ENCODE peak calls at places on chromosomes 4 and X, in six cellular contexts. One of them, this sample, is unnamed.

GRCh38 chr4:83231620-83232056 is 53.0 kb downstream of the COQ2 start:
- DNase-seq in fibroblast of the aortic adventitia: no peak
- DNase-seq in Jurkat, Clone E6-1: peak
- DNase-seq in lower lobe of right lung: no peak
- DNase-seq in GM12891: no peak
- DNase-seq in activated naive CD4-positive, alpha-beta T cell treated with anti-CD3 and anti-CD28 coated beads, Interleukin-2, amount 10 ng/mL, durations not matched to agents 7 days and 5 days: peak
- DNase-seq in this sample: no peak

GRCh38 chr4:1307951-1308735 is 18.5 kb downstream of the MAEA start:
- DNase-seq in fibroblast of the aortic adventitia: no peak
- DNase-seq in Jurkat, Clone E6-1: no peak
- DNase-seq in lower lobe of right lung: no peak
- DNase-seq in GM12891: no peak
- DNase-seq in activated naive CD4-positive, alpha-beta T cell treated with anti-CD3 and anti-CD28 coated beads, Interleukin-2, amount 10 ng/mL, durations not matched to agents 7 days and 5 days: no peak
- DNase-seq in this sample: no peak

GRCh38 chr4:2843909-2844584 is 403 bp downstream of the ADD1 start:
- DNase-seq in fibroblast of the aortic adventitia: no peak
- DNase-seq in Jurkat, Clone E6-1: no peak
- DNase-seq in lower lobe of right lung: peak
- DNase-seq in GM12891: no peak
- DNase-seq in activated naive CD4-positive, alpha-beta T cell treated with anti-CD3 and anti-CD28 coated beads, Interleukin-2, amount 10 ng/mL, durations not matched to agents 7 days and 5 days: no peak
- DNase-seq in this sample: no peak

GRCh38 chr4:41420576-41420975 is 117.4 kb upstream of the LIMCH1 start:
- DNase-seq in fibroblast of the aortic adventitia: no peak
- DNase-seq in Jurkat, Clone E6-1: no peak
- DNase-seq in lower lobe of right lung: no peak
- DNase-seq in GM12891: no peak
- DNase-seq in activated naive CD4-positive, alpha-beta T cell treated with anti-CD3 and anti-CD28 coated beads, Interleukin-2, amount 10 ng/mL, durations not matched to agents 7 days and 5 days: no peak
- DNase-seq in this sample: no peak

GRCh38 chr4:61204353-61204752 is 4.2 kb downstream of the ADGRL3 start:
- DNase-seq in fibroblast of the aortic adventitia: no peak
- DNase-seq in Jurkat, Clone E6-1: no peak
- DNase-seq in lower lobe of right lung: no peak
- DNase-seq in GM12891: no peak
- DNase-seq in activated naive CD4-positive, alpha-beta T cell treated with anti-CD3 and anti-CD28 coated beads, Interleukin-2, amount 10 ng/mL, durations not matched to agents 7 days and 5 days: no peak
- DNase-seq in this sample: no peak

GRCh38 chrX:83326517-83326916 is 181.6 kb upstream of the POU3F4 start:
- DNase-seq in fibroblast of the aortic adventitia: no peak
- DNase-seq in Jurkat, Clone E6-1: no peak
- DNase-seq in lower lobe of right lung: no peak
- DNase-seq in GM12891: no peak
- DNase-seq in activated naive CD4-positive, alpha-beta T cell treated with anti-CD3 and anti-CD28 coated beads, Interleukin-2, amount 10 ng/mL, durations not matched to agents 7 days and 5 days: no peak
- DNase-seq in this sample: no peak

GRCh38 chr4:164716901-164717300 is 37.0 kb upstream of the SMIM31 start:
- DNase-seq in fibroblast of the aortic adventitia: no peak
- DNase-seq in Jurkat, Clone E6-1: no peak
- DNase-seq in lower lobe of right lung: no peak
- DNase-seq in GM12891: no peak
- DNase-seq in activated naive CD4-positive, alpha-beta T cell treated with anti-CD3 and anti-CD28 coated beads, Interleukin-2, amount 10 ng/mL, durations not matched to agents 7 days and 5 days: no peak
- DNase-seq in this sample: no peak

GRCh38 chrX:42943051-42943450 is 165.1 kb upstream of the PPP1R2C start:
- DNase-seq in fibroblast of the aortic adventitia: no peak
- DNase-seq in Jurkat, Clone E6-1: no peak
- DNase-seq in lower lobe of right lung: no peak
- DNase-seq in GM12891: no peak
- DNase-seq in activated naive CD4-positive, alpha-beta T cell treated with anti-CD3 and anti-CD28 coated beads, Interleukin-2, amount 10 ng/mL, durations not matched to agents 7 days and 5 days: peak
- DNase-seq in this sample: no peak

GRCh38 chr4:24089831-24090531 is 200.1 kb upstream of the PPARGC1A start:
- DNase-seq in fibroblast of the aortic adventitia: no peak
- DNase-seq in Jurkat, Clone E6-1: no peak
- DNase-seq in lower lobe of right lung: no peak
- DNase-seq in GM12891: no peak
- DNase-seq in activated naive CD4-positive, alpha-beta T cell treated with anti-CD3 and anti-CD28 coated beads, Interleukin-2, amount 10 ng/mL, durations not matched to agents 7 days and 5 days: no peak
- DNase-seq in this sample: no peak

GRCh38 chr4:34181891-34182290 is 2062.4 kb downstream of the ARAP2 start:
- DNase-seq in fibroblast of the aortic adventitia: peak
- DNase-seq in Jurkat, Clone E6-1: no peak
- DNase-seq in lower lobe of right lung: no peak
- DNase-seq in GM12891: no peak
- DNase-seq in activated naive CD4-positive, alpha-beta T cell treated with anti-CD3 and anti-CD28 coated beads, Interleukin-2, amount 10 ng/mL, durations not matched to agents 7 days and 5 days: no peak
- DNase-seq in this sample: no peak

GRCh38 chr4:71558248-71558647 is 219.4 kb downstream of the SLC4A4 start:
- DNase-seq in fibroblast of the aortic adventitia: no peak
- DNase-seq in Jurkat, Clone E6-1: no peak
- DNase-seq in lower lobe of right lung: no peak
- DNase-seq in GM12891: no peak
- DNase-seq in activated naive CD4-positive, alpha-beta T cell treated with anti-CD3 and anti-CD28 coated beads, Interleukin-2, amount 10 ng/mL, durations not matched to agents 7 days and 5 days: no peak
- DNase-seq in this sample: no peak

GRCh38 chr4:81467672-81467964 is 4.1 kb downstream of the RASGEF1B start:
- DNase-seq in fibroblast of the aortic adventitia: no peak
- DNase-seq in Jurkat, Clone E6-1: no peak
- DNase-seq in lower lobe of right lung: no peak
- DNase-seq in GM12891: no peak
- DNase-seq in activated naive CD4-positive, alpha-beta T cell treated with anti-CD3 and anti-CD28 coated beads, Interleukin-2, amount 10 ng/mL, durations not matched to agents 7 days and 5 days: no peak
- DNase-seq in this sample: no peak